ENCODE peak calls at places on chromosomes 12 and 14, in eight cellular contexts. I is GM13977, N is mucosa of descending colon, Y is GM06990, W is epithelial cell of proximal tubule, E is psoas muscle, L is nephron progenitor cell, V is uterus. K is an unnamed sample.

GRCh38 chr14:89540830-89541470 is 123.9 kb upstream of the FOXN3 start:
- DNase-seq in I (no peak), N (no peak), Y (no peak), W (peak), E (no peak), L (no peak), V (no peak), K (no peak)

GRCh38 chr14:21019377-21019776 is 5.5 kb downstream of the NDRG2 start:
- DNase-seq in I (no peak), N (no peak), Y (no peak), W (no peak), E (no peak), L (no peak), V (no peak), K (no peak)

GRCh38 chr14:66099931-66100330 is 386.2 kb upstream of the CCDC196 start:
- DNase-seq in I (peak), N (no peak), Y (no peak), W (no peak), E (no peak), L (no peak), V (no peak), K (peak)

GRCh38 chr12:58633479-58633878 is 286.8 kb downstream of the LRIG3 start:
- DNase-seq in I (no peak), N (no peak), Y (no peak), W (no peak), E (no peak), L (no peak), V (no peak), K (no peak)

GRCh38 chr12:101813117-101813516 is 17.6 kb downstream of the GNPTAB start:
- DNase-seq in I (no peak), N (no peak), Y (no peak), W (no peak), E (no peak), L (no peak), V (no peak), K (no peak)

GRCh38 chr12:95574030-95574429 is 22.8 kb upstream of the USP44 start:
- DNase-seq in I (peak), N (no peak), Y (no peak), W (no peak), E (no peak), L (peak), V (no peak), K (no peak)

GRCh38 chr12:116999066-116999465 is 88.3 kb downstream of the FBXW8 start:
- DNase-seq in I (no peak), N (no peak), Y (no peak), W (no peak), E (no peak), L (no peak), V (no peak), K (no peak)

GRCh38 chr14:76937181-76938091 is 91.1 kb downstream of the IRF2BPL start:
- DNase-seq in I (no peak), N (peak), Y (no peak), W (no peak), E (peak), L (peak), V (peak), K (no peak)

GRCh38 chr14:82999802-83000201 is 1466.1 kb upstream of the SEL1L start:
- DNase-seq in I (no peak), N (no peak), Y (no peak), W (no peak), E (no peak), L (no peak), V (no peak), K (no peak)

GRCh38 chr14:55514819-55515470 is 65.1 kb upstream of the KTN1 start:
- DNase-seq in I (no peak), N (no peak), Y (no peak), W (no peak), E (no peak), L (no peak), V (no peak), K (no peak)

GRCh38 chr14:58129208-58129607 is 22.8 kb downstream of the ARMH4 start:
- DNase-seq in I (no peak), N (no peak), Y (no peak), W (no peak), E (no peak), L (no peak), V (no peak), K (no peak)

GRCh38 chr12:72738811-72739210 is 466.6 kb downstream of the TRHDE start:
- DNase-seq in I (no peak), N (no peak), Y (no peak), W (no peak), E (no peak), L (no peak), V (no peak), K (no peak)

GRCh38 chr14:102863381-102863780 is 59.1 kb upstream of the AMN start:
- DNase-seq in I (no peak), N (no peak), Y (no peak), W (no peak), E (no peak), L (no peak), V (no peak), K (no peak)

GRCh38 chr12:5797661-5798060 is 147.4 kb downstream of the ANO2 start:
- DNase-seq in I (no peak), N (no peak), Y (no peak), W (no peak), E (no peak), L (no peak), V (no peak), K (no peak)

GRCh38 chr14:96096639-96097610 is 57.8 kb downstream of the C14orf132 start:
- DNase-seq in I (no peak), N (no peak), Y (no peak), W (no peak), E (no peak), L (no peak), V (no peak), K (no peak)

GRCh38 chr14:103522649-103523582 is at the start of gene CKB:
- DNase-seq in I (peak), N (peak), Y (peak), W (no peak), E (peak), L (peak), V (peak), K (peak)

GRCh38 chr12:8032242-8033152 is at the start of gene FOXJ2:
- DNase-seq in I (peak), N (peak), Y (peak), W (no peak), E (peak), L (peak), V (peak), K (peak)

GRCh38 chr12:85036241-85036707 is at the start of the genes LRRIQ1 and TSPAN19:
- DNase-seq in I (peak), N (peak), Y (peak), W (peak), E (peak), L (peak), V (peak), K (peak)

GRCh38 chr14:90803249-90803648 is 13.0 kb downstream of the TTC7B start:
- DNase-seq in I (no peak), N (no peak), Y (no peak), W (no peak), E (peak), L (no peak), V (no peak), K (no peak)

GRCh38 chr12:3200032-3200617 is 122.9 kb downstream of the TSPAN9 start:
- DNase-seq in I (peak), N (no peak), Y (no peak), W (no peak), E (peak), L (peak), V (peak), K (no peak)

GRCh38 chr14:53347046-53347445 is 193.9 kb upstream of the DDHD1 start:
- DNase-seq in I (no peak), N (no peak), Y (no peak), W (no peak), E (no peak), L (no peak), V (no peak), K (no peak)

GRCh38 chr12:106583578-106584103 is 837 bp downstream of the RFX4 start:
- DNase-seq in I (peak), N (no peak), Y (peak), W (no peak), E (no peak), L (peak), V (no peak), K (peak)

GRCh38 chr12:46445551-46446235 is 73.1 kb upstream of the SLC38A2 start:
- DNase-seq in I (no peak), N (no peak), Y (no peak), W (no peak), E (no peak), L (no peak), V (no peak), K (no peak)

GRCh38 chr12:105587237-105587636 is 256.7 kb downstream of the C12orf75 start:
- DNase-seq in I (no peak), N (no peak), Y (no peak), W (no peak), E (no peak), L (no peak), V (no peak), K (no peak)

GRCh38 chr14:35963209-35963608 is 137.1 kb downstream of the BRMS1L start:
- DNase-seq in I (no peak), N (no peak), Y (no peak), W (no peak), E (no peak), L (no peak), V (no peak), K (no peak)

GRCh38 chr12:65164774-65165173 is 4.6 kb upstream of the LEMD3 start:
- DNase-seq in I (no peak), N (no peak), Y (no peak), W (no peak), E (no peak), L (no peak), V (no peak), K (no peak)

GRCh38 chr12:870378-870777 is 79.1 kb downstream of the RAD52 start:
- DNase-seq in I (peak), N (no peak), Y (no peak), W (no peak), E (no peak), L (no peak), V (no peak), K (peak)

GRCh38 chr14:97331526-97331925 is 534.3 kb downstream of the VRK1 start:
- DNase-seq in I (no peak), N (no peak), Y (no peak), W (no peak), E (no peak), L (no peak), V (no peak), K (no peak)

GRCh38 chr14:34596891-34597290 is 33.1 kb downstream of the SNX6 start:
- DNase-seq in I (no peak), N (no peak), Y (no peak), W (no peak), E (no peak), L (no peak), V (no peak), K (no peak)

GRCh38 chr12:50187084-50187900 is 20.1 kb upstream of the CERS5 start:
- DNase-seq in I (peak), N (no peak), Y (peak), W (no peak), E (no peak), L (no peak), V (no peak), K (peak)

GRCh38 chr12:47818701-47819543 is 781 bp downstream of the HDAC7 start:
- DNase-seq in I (peak), N (peak), Y (peak), W (no peak), E (peak), L (peak), V (peak), K (peak)

DNA sequence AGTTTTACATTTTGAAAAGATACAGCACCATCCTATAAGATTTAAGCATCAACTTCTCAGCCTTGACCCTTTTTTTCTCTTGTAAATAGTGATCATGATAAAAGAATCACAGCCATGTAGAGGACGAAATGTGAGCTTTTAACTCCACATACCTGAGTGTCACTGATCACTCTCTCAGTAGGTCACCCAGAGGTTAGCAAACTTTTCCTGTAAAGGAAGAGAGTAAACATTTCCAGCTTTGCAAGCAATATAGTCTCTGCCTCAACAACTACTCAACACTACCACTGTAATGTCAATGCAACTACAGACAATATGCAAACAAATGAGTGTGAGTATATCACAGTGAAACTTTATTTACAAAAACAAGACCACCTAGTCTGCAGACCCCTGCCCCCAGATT is 912.1 kb downstream of the DIO2 start:
- DNase-seq in I (no peak), N (no peak), Y (no peak), W (no peak), E (no peak), L (no peak), V (no peak), K (no peak)
- TF ChIP-seq CTCF in I (no peak), N (no peak), Y (no peak), W (no peak), E (no peak), L (no peak), V (no peak), K (no peak)

GRCh38 chr12:120317258-120318105 is 10.1 kb downstream of the PLA2G1B start:
- DNase-seq in I (peak), N (peak), Y (peak), W (peak), E (peak), L (peak), V (peak), K (peak)

GRCh38 chr12:120316798-120317257 is 10.8 kb downstream of the PLA2G1B start:
- DNase-seq in I (no peak), N (no peak), Y (no peak), W (no peak), E (no peak), L (no peak), V (no peak), K (no peak)

GRCh38 chr12:120314220-120314619 is 12.1 kb downstream of the SIRT4 start:
- DNase-seq in I (no peak), N (no peak), Y (no peak), W (no peak), E (no peak), L (no peak), V (no peak), K (no peak)
- TF ChIP-seq CTCF in I (no peak), N (no peak), Y (peak), W (peak), E (no peak), L (no peak), V (no peak), K (peak)

DNA sequence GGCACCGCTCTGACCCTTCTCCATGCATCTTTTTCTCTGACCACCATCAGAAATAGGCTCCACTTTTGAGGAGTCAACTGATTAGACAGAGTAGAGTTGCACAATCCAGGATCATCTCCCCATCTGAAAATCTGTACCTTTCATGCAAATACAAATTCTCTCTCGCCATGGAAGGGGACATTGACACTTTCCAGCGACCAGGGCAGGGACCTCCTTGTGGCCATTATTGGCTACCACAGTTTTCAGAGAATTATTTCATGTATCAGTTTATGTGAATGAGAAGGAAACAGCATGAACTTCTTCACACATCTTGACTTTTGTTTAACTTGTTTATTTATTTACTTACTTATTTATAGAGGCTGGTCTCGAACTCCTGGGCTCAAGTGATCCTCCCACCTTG is 13.8 kb upstream of the RAN start:
- DNase-seq in I (no peak), N (no peak), Y (no peak), W (no peak), E (no peak), L (no peak), V (no peak), K (no peak)
- TF ChIP-seq CTCF in I (no peak), N (no peak), Y (no peak), W (no peak), E (no peak), L (no peak), V (no peak), K (no peak)

GRCh38 chr14:100250732-100251465 is 12.0 kb downstream of the YY1 start:
- DNase-seq in I (no peak), N (no peak), Y (no peak), W (no peak), E (no peak), L (no peak), V (no peak), K (no peak)

GRCh38 chr14:100246136-100246535 is 7.2 kb downstream of the YY1 start:
- DNase-seq in I (no peak), N (no peak), Y (no peak), W (no peak), E (no peak), L (no peak), V (no peak), K (no peak)

GRCh38 chr14:100252684-100253083 is 13.7 kb downstream of the YY1 start:
- DNase-seq in I (no peak), N (no peak), Y (no peak), W (no peak), E (no peak), L (no peak), V (no peak), K (no peak)

GRCh38 chr14:100241279-100241678 is 2.3 kb downstream of the YY1 start:
- DNase-seq in I (no peak), N (no peak), Y (no peak), W (no peak), E (no peak), L (no peak), V (no peak), K (no peak)

GRCh38 chr14:100246809-100247428 is 8.0 kb downstream of the YY1 start:
- DNase-seq in I (no peak), N (no peak), Y (no peak), W (no peak), E (no peak), L (no peak), V (no peak), K (no peak)
- TF ChIP-seq CTCF in I (peak), N (peak), Y (peak), W (peak), E (peak), L (peak), V (peak), K (no peak)

GRCh38 chr14:100105357-100106169 is 40.3 kb downstream of the EVL start:
- DNase-seq in I (no peak), N (no peak), Y (no peak), W (no peak), E (no peak), L (no peak), V (no peak), K (peak)

GRCh38 chr14:100103261-100104005 is 38.2 kb downstream of the EVL start:
- DNase-seq in I (no peak), N (no peak), Y (no peak), W (no peak), E (no peak), L (no peak), V (no peak), K (peak)

GRCh38 chr14:100106260-100106659 is 41.0 kb downstream of the EVL start:
- DNase-seq in I (no peak), N (no peak), Y (no peak), W (no peak), E (no peak), L (no peak), V (no peak), K (peak)

GRCh38 chr14:100104006-100104352 is 38.8 kb downstream of the EVL start:
- DNase-seq in I (no peak), N (no peak), Y (no peak), W (no peak), E (no peak), L (no peak), V (no peak), K (no peak)

GRCh38 chr14:100104523-100105300 is 39.5 kb downstream of the EVL start:
- DNase-seq in I (no peak), N (no peak), Y (no peak), W (no peak), E (no peak), L (no peak), V (no peak), K (peak)
- TF ChIP-seq CTCF in I (peak), N (no peak), Y (peak), W (peak), E (no peak), L (no peak), V (no peak), K (peak)

GRCh38 chr12:54680374-54680773 is 32.2 kb upstream of the DCD start:
- DNase-seq in I (peak), N (no peak), Y (no peak), W (no peak), E (no peak), L (peak), V (no peak), K (peak)
- TF ChIP-seq CTCF in I (peak), N (no peak), Y (peak), W (peak), E (peak), L (peak), V (no peak), K (peak)

GRCh38 chr14:31420319-31421081 is at the start of gene HEATR5A:
- DNase-seq in I (peak), N (peak), Y (peak), W (no peak), E (peak), L (peak), V (peak), K (peak)
- TF ChIP-seq CTCF in I (peak), N (peak), Y (peak), W (no peak), E (peak), L (no peak), V (peak), K (no peak)